ENCODE peak calls at places on chromosomes 3 and 15, in seven cellular contexts. J is T-helper 2 cell; Q is activated T-cell treated with anti-CD3 and anti-CD28 coated beads, Interleukin-2, amount 50 U/mL, for 72 hours; N is SW480; I is stimulated activated CD4-positive, alpha-beta T cell treated with anti-CD3 and anti-CD28 coated beads, Interleukin-4, amount 100 ng/mL, for 1 hour; R is stimulated activated CD8-positive, alpha-beta memory T cell treated with anti-CD3 and anti-CD28 coated beads, Interleukin-7, amount 100 ng/mL, for 1 hour; V is C1 segment of cervical spinal cord. A is an unnamed sample.

GRCh38 chr3:32703491-32703968 is 18.5 kb downstream of the CNOT10 start:
- DNase-seq in J (no peak), Q (no peak), N (peak; percentile 20), I (no peak), R (no peak), V (no peak), A (no peak)

GRCh38 chr15:69609776-69610175 is 157.2 kb downstream of the RPLP1 start:
- DNase-seq in J (no peak), Q (no peak), N (no peak), I (no peak), R (no peak), V (no peak), A (no peak)

GRCh38 chr3:171175840-171176239 is 149.3 kb upstream of the SLC2A2 start:
- DNase-seq in J (no peak), Q (no peak), N (no peak), I (no peak), R (no peak), V (no peak), A (no peak)

GRCh38 chr3:13281657-13282527 is 138.2 kb downstream of the NUP210 start:
- DNase-seq in J (no peak), Q (no peak), N (peak; percentile 32), I (no peak), R (no peak), V (no peak), A (no peak)

GRCh38 chr15:58463815-58464697 is 32.3 kb downstream of the LIPC start:
- DNase-seq in J (no peak), Q (no peak), N (peak; percentile 15), I (no peak), R (no peak), V (no peak), A (no peak)

GRCh38 chr3:88810455-88810854 is 297.0 kb upstream of the EPHA3 start:
- DNase-seq in J (no peak), Q (no peak), N (no peak), I (no peak), R (no peak), V (no peak), A (no peak)

GRCh38 chr3:98550833-98551232 is 19.1 kb downstream of the GPR15 start:
- DNase-seq in J (no peak), Q (no peak), N (no peak), I (no peak), R (no peak), V (no peak), A (no peak)

GRCh38 chr3:17122758-17123157 is 238.0 kb downstream of the PLCL2 start:
- DNase-seq in J (no peak), Q (no peak), N (no peak), I (no peak), R (no peak), V (no peak), A (no peak)

GRCh38 chr3:73727117-73727802 is 102.5 kb upstream of the PDZRN3 start:
- DNase-seq in J (no peak), Q (no peak), N (peak; percentile 7), I (no peak), R (no peak), V (no peak), A (no peak)

GRCh38 chr3:35651888-35652287 is 12.6 kb downstream of the ARPP21 start:
- DNase-seq in J (no peak), Q (no peak), N (no peak), I (no peak), R (no peak), V (no peak), A (no peak)

GRCh38 chr15:46394463-46394862 is 759.6 kb downstream of the SQOR start:
- DNase-seq in J (no peak), Q (no peak), N (no peak), I (no peak), R (no peak), V (no peak), A (no peak)

GRCh38 chr15:49492834-49493233 is 69.8 kb downstream of the FGF7 start:
- DNase-seq in J (no peak), Q (no peak), N (no peak), I (no peak), R (no peak), V (no peak), A (no peak)

GRCh38 chr15:44620081-44620480 is 43.4 kb downstream of the SPG11 start:
- DNase-seq in J (no peak), Q (no peak), N (no peak), I (no peak), R (no peak), V (no peak), A (no peak)

GRCh38 chr3:49411550-49411967 is 217 bp downstream of the RHOA start:
- DNase-seq in J (peak; percentile 41), Q (peak; percentile 71), N (peak; percentile 54), I (peak; percentile 50), R (peak; percentile 9), V (no peak), A (no peak)

GRCh38 chr3:74693696-74694393 is 79.4 kb upstream of the CNTN3 start:
- DNase-seq in J (no peak), Q (no peak), N (no peak), I (no peak), R (no peak), V (no peak), A (no peak)

GRCh38 chr15:56767315-56767714 is 34.0 kb upstream of the ZNF280D start:
- DNase-seq in J (no peak), Q (no peak), N (no peak), I (no peak), R (no peak), V (no peak), A (no peak)

GRCh38 chr3:101962055-101962454 is 112.7 kb downstream of the NFKBIZ start:
- DNase-seq in J (no peak), Q (no peak), N (no peak), I (no peak), R (no peak), V (no peak), A (no peak)

A was measured in SIG-M5.